ENCODE peak calls at places on chromosomes 5 and 9, in five cellular contexts. P is AG04450, J is epithelial cell of esophagus, H is right atrium auricular region, C is fibroblast of the aortic adventitia. D is an unnamed sample.

GRCh38 chr9:92963831-92964606 is 16.7 kb downstream of the FGD3 start:
- DNase-seq in P (no peak), J (no peak), H (no peak), C (no peak), D (peak)

GRCh38 chr9:94600258-94600657 is 6.6 kb upstream of the FBP2 start:
- DNase-seq in P (no peak), J (no peak), H (no peak), C (no peak), D (no peak)

GRCh38 chr5:95471447-95471846 is 80.3 kb downstream of the FAM81B start:
- DNase-seq in P (no peak), J (no peak), H (no peak), C (no peak), D (no peak)

GRCh38 chr5:117249086-117249815 is 674.6 kb upstream of the SEMA6A start:
- DNase-seq in P (no peak), J (no peak), H (no peak), C (no peak), D (no peak)

GRCh38 chr5:34584165-34584564 is 72.0 kb upstream of the RAI14 start:
- DNase-seq in P (no peak), J (no peak), H (no peak), C (no peak), D (no peak)

GRCh38 chr5:168136340-168136739 is 155.1 kb upstream of the WWC1 start:
- DNase-seq in P (no peak), J (no peak), H (no peak), C (no peak), D (no peak)

GRCh38 chr9:2679011-2679410 is 38.3 kb upstream of the KCNV2 start:
- DNase-seq in P (no peak), J (peak), H (no peak), C (no peak), D (no peak)

GRCh38 chr5:73783823-73784222 is 157.8 kb downstream of the ARHGEF28 start:
- DNase-seq in P (no peak), J (peak), H (no peak), C (peak), D (no peak)

GRCh38 chr9:133991964-133992779 is at the start of gene VAV2:
- DNase-seq in P (no peak), J (peak), H (no peak), C (peak), D (peak)

GRCh38 chr9:133992780-133993634 is 883 bp upstream of the VAV2 start:
- DNase-seq in P (peak), J (peak), H (peak), C (peak), D (peak)

GRCh38 chr9:133990366-133991210 is 1.5 kb downstream of the VAV2 start:
- DNase-seq in P (no peak), J (peak), H (peak), C (peak), D (no peak)

GRCh38 chr9:133989554-133990365 is 2.4 kb downstream of the VAV2 start:
- DNase-seq in P (no peak), J (no peak), H (no peak), C (no peak), D (no peak)

GRCh38 chr9:133991211-133991921 is 758 bp downstream of the VAV2 start:
- DNase-seq in P (no peak), J (no peak), H (no peak), C (no peak), D (no peak)
- TF ChIP-seq CTCF in P (no peak), J (no peak), H (no peak), C (no peak), D (no peak)

GRCh38 chr9:71985070-71985956 is 73.9 kb downstream of the C9orf85 start:
- DNase-seq in P (no peak), J (peak), H (no peak), C (no peak), D (no peak)
- TF ChIP-seq CTCF in P (no peak), J (peak), H (no peak), C (no peak), D (no peak)

GRCh38 chr5:160229190-160229742 is at the start of gene FABP6:
- DNase-seq in P (no peak), J (no peak), H (no peak), C (no peak), D (no peak)

GRCh38 chr5:160233215-160233614 is 3.9 kb downstream of the FABP6 start:
- DNase-seq in P (no peak), J (peak), H (no peak), C (peak), D (no peak)

GRCh38 chr5:160233847-160234246 is 4.5 kb downstream of the FABP6 start:
- DNase-seq in P (no peak), J (no peak), H (no peak), C (no peak), D (no peak)

GRCh38 chr5:160231789-160232342 is 2.6 kb downstream of the FABP6 start:
- DNase-seq in P (no peak), J (peak), H (no peak), C (no peak), D (no peak)

GRCh38 chr5:160230686-160231527 is 1.6 kb downstream of the FABP6 start:
- DNase-seq in P (no peak), J (peak), H (no peak), C (peak), D (peak)
- TF ChIP-seq CTCF in P (no peak), J (no peak), H (no peak), C (no peak), D (no peak)

GRCh38 chr5:138463335-138464017 is 1.8 kb upstream of the EGR1 start:
- DNase-seq in P (no peak), J (no peak), H (no peak), C (no peak), D (no peak)
- TF ChIP-seq CTCF in P (peak), J (peak), H (no peak), C (peak), D (no peak)

DNA sequence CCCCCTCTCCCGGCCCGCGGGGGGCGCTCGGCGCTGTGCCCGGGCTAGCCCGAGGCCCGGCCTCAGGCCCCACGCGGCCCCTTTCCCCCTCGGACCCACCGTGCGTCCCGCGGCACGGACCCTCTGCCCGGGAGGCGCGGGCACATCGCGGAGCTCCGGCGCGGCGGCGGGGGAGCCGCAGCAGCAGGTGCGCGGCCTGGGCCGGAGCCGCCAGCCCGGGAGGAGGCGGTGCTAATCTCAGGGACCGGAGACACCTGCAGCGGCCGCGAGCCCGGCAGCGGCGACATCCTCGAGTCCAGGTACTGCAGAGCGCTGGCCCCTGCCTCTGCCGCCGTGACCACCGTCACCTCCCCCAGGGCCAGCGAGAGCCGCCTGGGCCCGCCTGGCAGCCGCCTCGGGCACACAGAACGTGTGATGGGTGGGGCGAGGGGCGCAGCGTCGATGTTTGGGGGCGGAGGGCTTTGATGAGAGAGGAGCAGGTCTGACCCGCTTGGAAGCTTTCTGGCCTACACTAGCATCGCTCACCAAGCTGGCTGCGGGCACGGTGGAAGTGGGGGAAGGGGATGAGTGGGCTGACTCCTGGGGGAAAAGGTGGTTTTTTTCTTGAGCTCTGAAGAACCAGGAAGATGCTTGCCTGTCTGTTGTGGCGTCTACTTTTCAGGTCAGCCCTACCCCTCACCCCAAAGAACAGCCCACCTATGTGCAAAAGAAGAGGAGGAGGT is 524 bp downstream of the CYFIP2 start:
- DNase-seq in P (no peak), J (no peak), H (no peak), C (no peak), D (peak)
- TF ChIP-seq CTCF in P (no peak), J (no peak), H (no peak), C (no peak), D (no peak)

DNA sequence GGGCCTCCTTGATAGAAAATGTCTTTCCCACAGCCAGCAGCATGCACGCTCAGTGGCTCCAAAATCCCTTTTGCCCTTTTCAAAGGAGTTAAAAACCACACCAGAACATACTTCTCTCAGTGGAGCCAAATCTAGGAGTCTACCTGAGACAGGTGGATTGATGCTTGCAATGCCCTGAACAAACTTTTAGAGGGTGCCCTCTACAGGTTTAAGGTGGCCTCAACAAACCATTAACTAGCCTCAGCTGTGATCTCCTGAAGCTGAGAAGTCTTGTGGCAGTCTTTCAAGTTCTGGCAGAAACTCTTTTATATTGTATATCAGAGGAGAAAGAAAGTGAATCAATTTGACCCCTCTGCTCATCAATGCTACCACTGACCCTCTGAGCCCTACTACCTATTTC is 125.4 kb downstream of the MED27 start:
- DNase-seq in P (no peak), J (peak), H (no peak), C (no peak), D (no peak)
- TF ChIP-seq CTCF in P (peak), J (peak), H (peak), C (no peak), D (no peak)